ENCODE peak calls at places on chromosome 5, in seven cellular contexts. O is choroid plexus epithelial cell, H is MM.1S, F is fibroblast of the aortic adventitia, P is fibroblast of lung, W is GM23248, N is body of pancreas. U is an unnamed sample.

GRCh38 chr5:61450170-61450815 is 118.2 kb downstream of the ZSWIM6 start:
- DNase-seq in O (peak), H (no peak), F (peak), P (peak), W (peak), N (peak), U (no peak)

GRCh38 chr5:57862471-57863282 is 380.1 kb upstream of the ACTBL2 start:
- DNase-seq in O (peak), H (no peak), F (peak), P (peak), W (peak), N (no peak), U (no peak)

GRCh38 chr5:10333154-10334006 is 20.1 kb upstream of the MARCHF6 start:
- DNase-seq in O (peak), H (peak), F (no peak), P (no peak), W (peak), N (peak), U (peak)

GRCh38 chr5:10793785-10794184 is 32.8 kb upstream of the DAP start:
- DNase-seq in O (peak), H (no peak), F (no peak), P (no peak), W (no peak), N (no peak), U (no peak)

GRCh38 chr5:33997331-33997983 is 10.4 kb downstream of the AMACR start:
- DNase-seq in O (peak), H (peak), F (peak), P (peak), W (peak), N (peak), U (peak)

GRCh38 chr5:141570655-141571054 is 48.1 kb downstream of the DIAPH1 start:
- DNase-seq in O (no peak), H (no peak), F (no peak), P (no peak), W (no peak), N (no peak), U (no peak)

GRCh38 chr5:107425541-107426031 is 245.2 kb downstream of the EFNA5 start:
- DNase-seq in O (peak), H (no peak), F (peak), P (peak), W (peak), N (no peak), U (no peak)

GRCh38 chr5:39780341-39780740 is 355.6 kb upstream of the DAB2 start:
- DNase-seq in O (peak), H (no peak), F (peak), P (peak), W (peak), N (no peak), U (no peak)

GRCh38 chr5:143547342-143547741 is 143.9 kb upstream of the NR3C1 start:
- DNase-seq in O (no peak), H (no peak), F (no peak), P (no peak), W (no peak), N (no peak), U (no peak)

GRCh38 chr5:1150866-1151265 is 39.0 kb upstream of the SLC12A7 start:
- DNase-seq in O (no peak), H (no peak), F (no peak), P (no peak), W (no peak), N (no peak), U (no peak)

GRCh38 chr5:82031220-82032119 is 59.6 kb downstream of the ATG10 start:
- DNase-seq in O (no peak), H (no peak), F (no peak), P (no peak), W (no peak), N (no peak), U (no peak)

GRCh38 chr5:119330367-119331183 is 25.2 kb upstream of the TNFAIP8 start:
- DNase-seq in O (no peak), H (no peak), F (no peak), P (no peak), W (peak), N (no peak), U (no peak)

GRCh38 chr5:139746691-139747582 is 48.7 kb upstream of the PSD2 start:
- DNase-seq in O (peak), H (no peak), F (peak), P (no peak), W (peak), N (no peak), U (no peak)

GRCh38 chr5:370311-370958 is 48.9 kb downstream of the AHRR start:
- DNase-seq in O (no peak), H (no peak), F (no peak), P (no peak), W (no peak), N (no peak), U (peak)

GRCh38 chr5:154202379-154203260 is 12.1 kb downstream of the GALNT10 start:
- DNase-seq in O (no peak), H (peak), F (no peak), P (no peak), W (no peak), N (no peak), U (no peak)

GRCh38 chr5:7851617-7852289 is 820 bp upstream of the CFAP90 start:
- DNase-seq in O (no peak), H (no peak), F (no peak), P (no peak), W (no peak), N (peak), U (no peak)

GRCh38 chr5:38718874-38719391 is 126.9 kb upstream of the OSMR start:
- DNase-seq in O (peak), H (no peak), F (peak), P (peak), W (peak), N (no peak), U (no peak)

GRCh38 chr5:145499483-145499882 is 335.7 kb downstream of the PRELID2 start:
- DNase-seq in O (peak), H (no peak), F (peak), P (peak), W (no peak), N (no peak), U (no peak)

GRCh38 chr5:54087436-54087835 is 222.9 kb downstream of the ARL15 start:
- DNase-seq in O (peak), H (no peak), F (peak), P (peak), W (peak), N (no peak), U (no peak)

GRCh38 chr5:150609843-150610584 is 30.4 kb upstream of the SYNPO start:
- DNase-seq in O (no peak), H (no peak), F (no peak), P (no peak), W (no peak), N (no peak), U (no peak)
- H3K4me3 ChIP-seq in O (no peak), H (no peak), F (no peak), P (no peak), W (no peak), N (no peak), U (no peak)

GRCh38 chr5:151682751-151683331 is 3.9 kb downstream of the SPARC start:
- DNase-seq in O (peak), H (no peak), F (peak), P (peak), W (peak), N (no peak), U (no peak)

GRCh38 chr5:151684690-151685361 is 1.9 kb downstream of the SPARC start:
- DNase-seq in O (peak), H (no peak), F (peak), P (peak), W (peak), N (no peak), U (peak)

GRCh38 chr5:151682240-151682639 is 4.5 kb downstream of the SPARC start:
- DNase-seq in O (peak), H (no peak), F (peak), P (peak), W (peak), N (no peak), U (no peak)

GRCh38 chr5:151683444-151683843 is 3.3 kb downstream of the SPARC start:
- DNase-seq in O (peak), H (no peak), F (peak), P (peak), W (peak), N (no peak), U (no peak)

GRCh38 chr5:151683936-151684586 is 2.7 kb downstream of the SPARC start:
- DNase-seq in O (peak), H (no peak), F (peak), P (peak), W (peak), N (no peak), U (no peak)
- H3K4me3 ChIP-seq in O (peak), H (no peak), F (peak), P (peak), W (peak), N (no peak), U (no peak)

DNA sequence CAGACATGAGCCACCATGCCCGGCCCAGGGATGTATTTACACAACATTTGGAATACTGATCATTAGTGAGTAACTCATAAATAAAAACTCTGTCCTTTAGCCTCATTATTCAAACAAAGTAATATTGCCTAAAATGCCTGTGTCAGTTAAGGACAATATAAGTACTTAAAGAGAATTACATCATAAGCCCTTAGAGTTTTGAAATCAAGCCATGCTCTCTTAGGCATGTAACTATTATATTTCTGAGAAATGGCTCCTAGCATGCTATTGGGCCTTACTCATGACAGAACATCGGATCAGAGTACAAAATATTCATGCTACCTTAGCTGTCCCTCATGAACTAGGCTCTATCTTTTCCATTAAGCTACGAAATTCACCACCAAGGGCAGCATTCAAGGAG is 309.3 kb downstream of the CHSY3 start:
- DNase-seq in O (peak), H (no peak), F (no peak), P (peak), W (no peak), N (no peak), U (no peak)
- H3K4me3 ChIP-seq in O (no peak), H (no peak), F (no peak), P (no peak), W (no peak), N (no peak), U (no peak)

GRCh38 chr5:176388341-176389113 is at the start of the genes HIGD2A and NOP16:
- DNase-seq in O (peak), H (peak), F (peak), P (peak), W (peak), N (peak), U (peak)
- H3K4me3 ChIP-seq in O (peak), H (peak), F (peak), P (peak), W (peak), N (peak), U (peak)